ENCODE peak calls at places on chromosomes 7 and 10, in four cellular contexts. X is kidney tubule cell, L is fibroblast of villous mesenchyme, F is DMS153. U is an unnamed sample.

GRCh38 chr10:12097791-12098190 is 29.0 kb downstream of the DHTKD1 start:
- DNase-seq in X (peak), F (peak), L (peak), U (no peak)

GRCh38 chr10:12819656-12820055 is 181.9 kb downstream of the CCDC3 start:
- DNase-seq in F (no peak), X (no peak), L (no peak), U (no peak)

GRCh38 chr7:103106336-103107070 is 31.6 kb downstream of the ARMC10 start:
- DNase-seq in F (no peak), X (no peak), L (peak), U (no peak)

GRCh38 chr10:34907743-34908425 is 92.8 kb upstream of the PARD3 start:
- DNase-seq in L (no peak), X (no peak), F (no peak), U (no peak)

GRCh38 chr10:80407836-80408197 is 534 bp upstream of the PRXL2A start:
- DNase-seq in X (peak), F (no peak), L (no peak), U (no peak)

GRCh38 chr7:92433019-92433418 is 14.3 kb upstream of the GATAD1 start:
- DNase-seq in X (no peak), L (no peak), F (no peak), U (no peak)

GRCh38 chr10:127216284-127216683 is 19.9 kb upstream of the INSYN2A start:
- DNase-seq in L (no peak), X (no peak), F (no peak), U (no peak)

GRCh38 chr10:71814923-71815411 is 36.1 kb downstream of the PSAP start:
- DNase-seq in X (no peak), F (no peak), L (no peak), U (no peak)

GRCh38 chr10:97575101-97575668 is 2.6 kb downstream of the ANKRD2 start:
- DNase-seq in X (peak), F (no peak), L (peak), U (no peak)

GRCh38 chr7:70698219-70698832 is 433.6 kb upstream of the GALNT17 start:
- DNase-seq in L (peak), F (peak), X (peak), U (no peak)

GRCh38 chr10:62379394-62379793 is 5.2 kb downstream of the ZNF365 start:
- DNase-seq in X (no peak), L (no peak), F (no peak), U (no peak)

GRCh38 chr10:94623572-94623971 is 60.0 kb upstream of the CYP2C18 start:
- DNase-seq in X (peak), F (no peak), L (no peak), U (no peak)

GRCh38 chr7:21945374-21946227 is at the start of gene CDCA7L:
- DNase-seq in F (peak), L (peak), X (peak), U (peak)

GRCh38 chr7:93337047-93337446 is 104.9 kb downstream of the VPS50 start:
- DNase-seq in X (no peak), L (no peak), F (no peak), U (no peak)

GRCh38 chr7:65731129-65731528 is 141.7 kb upstream of the VKORC1L1 start:
- DNase-seq in F (no peak), X (no peak), L (no peak), U (no peak)

GRCh38 chr7:107150375-107151073 is 18.3 kb upstream of the HBP1 start:
- DNase-seq in F (peak), X (peak), L (peak), U (no peak)

GRCh38 chr7:144835166-144835611 is 664 bp downstream of the TPK1 start:
- DNase-seq in L (peak), F (peak), X (peak), U (no peak)

GRCh38 chr10:112907893-112908292 is 42.2 kb upstream of the TCF7L2 start:
- DNase-seq in F (no peak), L (no peak), X (peak), U (no peak)

GRCh38 chr10:132266594-132267161 is 41.1 kb downstream of the STK32C start:
- DNase-seq in F (no peak), X (no peak), L (no peak), U (no peak)

GRCh38 chr7:100822236-100823139 is 4.8 kb downstream of the EPHB4 start:
- DNase-seq in F (no peak), L (no peak), X (no peak), U (no peak)

GRCh38 chr10:4717670-4718069 is 108.3 kb upstream of the AKR1E2 start:
- DNase-seq in F (no peak), X (no peak), L (no peak), U (no peak)

GRCh38 chr10:124601431-124602120 is 140.0 kb downstream of the LHPP start:
- DNase-seq in X (no peak), F (no peak), L (no peak), U (no peak)

GRCh38 chr10:35127289-35127891 is 744 bp downstream of the CREM start:
- DNase-seq in L (peak), F (no peak), X (peak), U (no peak)

GRCh38 chr10:110629680-110630191 is 14.4 kb upstream of the RBM20 start:
- DNase-seq in X (peak), L (no peak), F (peak), U (no peak)

GRCh38 chr7:105713488-105714465 is 132.5 kb upstream of the EFCAB10 start:
- DNase-seq in X (peak), F (no peak), L (peak), U (no peak)

GRCh38 chr7:21944616-21945373 is 904 bp downstream of the CDCA7L start:
- DNase-seq in X (peak), L (peak), F (peak), U (no peak)

GRCh38 chr7:120405652-120406051 is 132.7 kb downstream of the KCND2 start:
- DNase-seq in X (no peak), F (no peak), L (no peak), U (no peak)

GRCh38 chr7:107581387-107582013 is 1.5 kb downstream of the BCAP29 start:
- DNase-seq in L (peak), X (no peak), F (no peak), U (no peak)

GRCh38 chr7:156493942-156494341 is 146.6 kb upstream of the RNF32 start:
- DNase-seq in F (no peak), L (no peak), X (peak), U (no peak)